ENCODE peak calls at places on chromosomes 7 and 10, in five cellular contexts. N, Q, T, Y and K are unnamed samples.

GRCh38 chr10:1094112-1095057 is 38.2 kb downstream of the WDR37 start:
- DNase-seq in N (no peak), Q (no peak), T (no peak), Y (no peak), K (no peak)

GRCh38 chr10:51955696-51956095 is 256.3 kb upstream of the CSTF2T start:
- DNase-seq in N (no peak), Q (no peak), T (no peak), Y (no peak), K (no peak)

GRCh38 chr10:114538544-114538906 is 119.5 kb downstream of the ABLIM1 start:
- DNase-seq in N (no peak), Q (no peak), T (no peak), Y (no peak), K (no peak)

GRCh38 chr7:103293526-103293925 is 3.7 kb upstream of the PMPCB start:
- DNase-seq in N (no peak), Q (no peak), T (no peak), Y (no peak), K (no peak)

GRCh38 chr7:151877911-151878835 is 1.3 kb upstream of the PRKAG2 start:
- DNase-seq in N (no peak), Q (no peak), T (no peak), Y (peak), K (no peak)

GRCh38 chr10:49117366-49117905 is 2.1 kb upstream of the VSTM4 start:
- DNase-seq in N (no peak), Q (no peak), T (no peak), Y (no peak), K (no peak)

GRCh38 chr7:70935854-70936253 is 196.1 kb upstream of the GALNT17 start:
- DNase-seq in N (no peak), Q (no peak), T (no peak), Y (no peak), K (no peak)

GRCh38 chr10:112227331-112227961 is 43.9 kb upstream of the GPAM start:
- DNase-seq in N (peak), Q (no peak), T (no peak), Y (no peak), K (no peak)

GRCh38 chr7:47669178-47669878 is 87.4 kb upstream of the TNS3 start:
- DNase-seq in N (no peak), Q (peak), T (peak), Y (no peak), K (no peak)

GRCh38 chr7:56007891-56008290 is 43.4 kb downstream of the PSPH start:
- DNase-seq in N (no peak), Q (no peak), T (no peak), Y (no peak), K (no peak)

GRCh38 chr10:117391436-117392205 is 16.4 kb upstream of the PDZD8 start:
- DNase-seq in N (peak), Q (no peak), T (no peak), Y (no peak), K (no peak)

GRCh38 chr7:156816943-156817572 is 75.9 kb downstream of the LMBR1 start:
- DNase-seq in N (no peak), Q (no peak), T (no peak), Y (no peak), K (no peak)

GRCh38 chr7:129258649-129259389 is 34.0 kb downstream of the AHCYL2 start:
- DNase-seq in N (no peak), Q (no peak), T (no peak), Y (no peak), K (no peak)

GRCh38 chr10:5895804-5896203 is 5.8 kb downstream of the FBH1 start:
- DNase-seq in N (no peak), Q (no peak), T (no peak), Y (no peak), K (no peak)

GRCh38 chr7:17234398-17235021 is 63.9 kb upstream of the AHR start:
- DNase-seq in N (peak), Q (peak), T (no peak), Y (no peak), K (no peak)

GRCh38 chr7:26684447-26684846 is 179.9 kb downstream of the SKAP2 start:
- DNase-seq in N (no peak), Q (no peak), T (no peak), Y (no peak), K (no peak)

GRCh38 chr10:102186128-102186527 is 33.9 kb downstream of the NOLC1 start:
- DNase-seq in N (no peak), Q (no peak), T (no peak), Y (no peak), K (no peak)

GRCh38 chr7:150514748-150515222 is at the start of gene GIMAP7:
- DNase-seq in N (no peak), Q (peak), T (no peak), Y (no peak), K (no peak)

GRCh38 chr10:112628951-112629604 is 182.1 kb downstream of the VTI1A start:
- DNase-seq in N (no peak), Q (no peak), T (no peak), Y (no peak), K (no peak)

GRCh38 chr7:135980665-135981180 is 3.6 kb upstream of the MTPN start:
- DNase-seq in N (no peak), Q (peak), T (no peak), Y (no peak), K (no peak)

GRCh38 chr7:147438216-147438615 is 1152.3 kb upstream of the C7orf33 start:
- DNase-seq in N (no peak), Q (no peak), T (no peak), Y (no peak), K (no peak)

GRCh38 chr7:131072505-131073091 is 255.1 kb upstream of the MKLN1 start:
- DNase-seq in N (no peak), Q (no peak), T (no peak), Y (no peak), K (no peak)

GRCh38 chr10:44463511-44464121 is 78.7 kb upstream of the CXCL12 start:
- DNase-seq in N (no peak), Q (no peak), T (no peak), Y (no peak), K (no peak)

GRCh38 chr7:130986271-130986690 is 252.3 kb upstream of the KLF14 start:
- DNase-seq in N (no peak), Q (no peak), T (no peak), Y (no peak), K (no peak)

GRCh38 chr10:123669901-123670300 is 3.7 kb downstream of the GPR26 start:
- DNase-seq in N (no peak), Q (no peak), T (no peak), Y (no peak), K (no peak)

GRCh38 chr7:129739427-129739826 is 127.9 kb downstream of the NRF1 start:
- DNase-seq in N (no peak), Q (peak), T (peak), Y (no peak), K (no peak)

DNA sequence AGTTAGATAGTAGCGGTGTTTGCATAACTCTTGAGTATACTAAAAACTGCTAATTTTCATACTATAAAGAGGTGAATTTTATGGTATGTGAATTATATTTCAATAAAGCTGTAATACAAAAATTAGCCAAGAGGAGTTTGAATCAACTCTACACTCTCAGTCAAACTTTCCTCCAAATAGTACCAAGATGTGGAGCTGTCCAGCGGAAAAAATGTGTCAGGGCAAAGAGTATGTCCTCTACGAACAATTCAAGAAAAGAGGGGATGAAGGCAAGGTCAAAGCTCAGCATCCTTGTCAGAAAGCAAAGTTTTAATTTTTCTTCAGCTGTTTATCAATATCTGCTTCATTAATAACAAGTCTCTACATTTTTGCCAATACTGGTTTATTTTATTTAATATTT is 51.8 kb upstream of the CDC14C start:
- DNase-seq in N (no peak), Q (no peak), T (no peak), Y (no peak), K (no peak)
- TF ChIP-seq CTCF in N (no peak), Q (no peak), T (no peak), Y (no peak), K (no peak)

GRCh38 chr7:132557489-132558044 is 18.7 kb downstream of the PLXNA4 start:
- DNase-seq in N (no peak), Q (no peak), T (no peak), Y (no peak), K (no peak)
- TF ChIP-seq CTCF in N (no peak), Q (no peak), T (no peak), Y (no peak), K (no peak)

GRCh38 chr7:34928560-34928959 is 108.7 kb downstream of the DPY19L1 start:
- DNase-seq in N (no peak), Q (no peak), T (no peak), Y (no peak), K (no peak)

GRCh38 chr7:34931739-34932138 is 105.5 kb downstream of the DPY19L1 start:
- DNase-seq in N (no peak), Q (no peak), T (no peak), Y (no peak), K (no peak)

DNA sequence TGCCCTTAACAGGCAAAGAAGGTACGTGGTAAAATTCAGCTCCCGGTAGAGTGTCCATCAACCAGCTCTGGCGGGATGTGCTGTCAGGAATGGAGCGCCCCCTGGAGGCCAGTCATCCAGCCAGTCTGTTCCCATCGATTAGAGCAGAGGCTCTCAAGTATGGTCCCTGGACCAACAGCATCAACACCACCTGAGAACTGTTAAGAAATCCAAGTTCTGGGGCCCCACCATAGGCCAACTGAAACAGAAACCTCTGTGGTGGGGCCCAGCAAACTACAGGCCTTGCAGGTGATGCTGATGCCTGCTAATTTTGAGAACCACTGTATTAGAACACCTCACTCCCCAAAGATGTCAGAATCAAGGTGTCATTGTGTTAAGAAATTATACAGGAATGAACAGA is 109.2 kb downstream of the DPY19L1 start:
- DNase-seq in N (no peak), Q (no peak), T (peak), Y (peak), K (peak)
- TF ChIP-seq CTCF in N (peak), Q (peak), T (peak), Y (peak), K (peak)

GRCh38 chr10:91909178-91909677 is at the start of gene FGFBP3:
- DNase-seq in N (no peak), Q (no peak), T (no peak), Y (peak), K (peak)

GRCh38 chr10:91907914-91908357 is 1.4 kb downstream of the FGFBP3 start:
- DNase-seq in N (no peak), Q (no peak), T (no peak), Y (no peak), K (no peak)

GRCh38 chr10:91907033-91907594 is 2.2 kb downstream of the FGFBP3 start:
- DNase-seq in N (no peak), Q (no peak), T (no peak), Y (no peak), K (no peak)

GRCh38 chr10:91910467-91910866 is 1.2 kb upstream of the FGFBP3 start:
- DNase-seq in N (no peak), Q (no peak), T (no peak), Y (no peak), K (no peak)

DNA sequence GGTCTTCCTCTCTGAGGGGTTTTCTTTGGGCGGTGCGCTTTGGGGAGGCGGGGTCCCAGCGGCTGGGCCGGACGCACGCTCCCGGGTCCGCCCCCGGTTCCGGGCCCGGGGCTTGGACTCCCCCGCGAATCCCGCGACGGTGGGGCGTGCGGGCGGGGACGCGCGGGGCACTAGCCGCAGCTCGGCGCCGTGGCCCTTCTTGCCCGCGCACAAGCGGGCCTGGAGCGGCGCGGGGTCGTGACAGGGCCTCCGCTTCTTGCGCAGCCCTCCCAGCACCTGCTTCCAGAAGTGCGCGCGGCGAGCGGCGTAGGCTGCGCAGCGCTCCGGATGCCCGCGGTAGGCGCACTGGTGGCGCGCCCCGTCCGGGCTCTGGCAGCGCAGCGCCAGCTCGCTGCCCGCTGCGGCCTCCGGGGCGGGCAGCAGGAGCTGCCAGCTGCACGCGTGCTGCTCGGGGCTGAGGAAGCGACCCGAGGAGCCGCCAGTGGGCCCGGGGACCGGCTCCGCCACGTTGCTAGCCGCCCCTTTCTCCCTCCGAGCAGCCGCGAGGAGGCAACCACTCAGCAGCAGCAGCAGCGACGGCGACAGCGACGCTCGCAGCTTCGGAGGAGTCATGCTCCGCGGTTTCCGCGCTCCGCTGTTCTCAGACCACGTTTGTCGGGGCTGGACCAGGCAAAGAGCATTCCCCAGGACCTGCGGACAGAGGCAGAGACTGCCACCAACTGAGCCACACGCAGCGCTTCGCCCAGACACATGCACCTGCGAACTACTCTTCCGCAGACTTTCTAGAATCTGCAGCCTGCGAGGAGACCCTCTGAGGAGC is 718 bp downstream of the FGFBP3 start:
- DNase-seq in N (no peak), Q (peak), T (peak), Y (peak), K (peak)
- TF ChIP-seq CTCF in N (peak), Q (peak), T (peak), Y (no peak), K (no peak)

GRCh38 chr7:4151524-4151923 is 530.6 kb upstream of the FOXK1 start:
- DNase-seq in N (no peak), Q (no peak), T (no peak), Y (no peak), K (no peak)

GRCh38 chr7:4149645-4150044 is 532.5 kb upstream of the FOXK1 start:
- DNase-seq in N (no peak), Q (no peak), T (no peak), Y (no peak), K (no peak)

GRCh38 chr7:4149236-4149635 is 532.9 kb upstream of the FOXK1 start:
- DNase-seq in N (no peak), Q (no peak), T (no peak), Y (no peak), K (no peak)

GRCh38 chr7:4151926-4152549 is 530.1 kb upstream of the FOXK1 start:
- DNase-seq in N (no peak), Q (no peak), T (peak), Y (no peak), K (no peak)

DNA sequence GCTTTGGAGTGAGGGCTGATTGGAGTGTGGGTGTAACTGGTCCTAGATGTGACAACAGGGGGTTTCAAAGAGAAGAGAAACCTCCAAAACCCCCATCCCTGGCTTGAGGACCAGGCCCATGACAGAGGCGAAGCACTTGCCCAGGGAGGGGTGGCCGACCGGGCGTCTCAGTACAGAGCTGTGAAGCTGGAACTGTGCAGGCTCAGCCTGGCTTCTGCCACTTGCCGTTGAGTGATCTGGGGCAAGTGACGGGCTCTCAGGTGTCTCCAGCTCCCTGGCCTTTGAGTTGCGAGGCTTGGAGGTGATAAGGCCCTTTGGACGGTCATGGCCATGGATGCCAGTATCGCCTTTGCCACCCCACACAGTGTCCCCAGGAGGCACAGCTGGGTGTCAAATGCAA is 531.4 kb upstream of the FOXK1 start:
- DNase-seq in N (no peak), Q (no peak), T (no peak), Y (no peak), K (no peak)
- TF ChIP-seq CTCF in N (no peak), Q (no peak), T (no peak), Y (no peak), K (no peak)

DNA sequence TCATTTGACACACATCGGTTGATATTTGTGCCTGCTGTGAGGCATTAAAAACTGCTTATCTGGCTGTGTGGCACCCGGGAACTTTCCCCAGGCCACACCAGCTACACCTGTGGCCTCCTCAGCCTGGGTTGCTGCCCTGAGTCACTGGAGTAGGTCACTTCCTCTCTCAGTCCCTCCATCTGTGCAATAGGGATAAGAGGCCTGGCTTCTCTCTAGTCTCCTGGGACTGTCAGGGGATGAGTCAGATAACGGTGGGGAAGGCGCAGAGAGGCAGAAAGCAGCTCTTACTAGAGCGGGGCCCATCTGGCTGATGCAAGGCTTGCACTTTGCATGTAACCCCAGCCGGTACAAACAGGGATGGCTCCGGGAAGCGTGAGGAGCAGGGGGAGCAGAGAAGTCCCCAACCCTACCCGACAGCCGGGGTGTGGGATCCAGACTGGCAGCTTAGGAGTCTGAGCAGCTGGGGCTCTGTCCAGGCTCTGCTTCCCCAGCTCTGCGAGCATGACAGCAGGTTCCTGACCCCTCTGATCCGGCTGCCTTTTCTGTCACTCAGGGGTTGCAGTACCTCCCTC is 34.0 kb downstream of the DNAJB12 start:
- DNase-seq in N (peak), Q (no peak), T (peak), Y (no peak), K (peak)
- TF ChIP-seq CTCF in N (no peak), Q (no peak), T (no peak), Y (no peak), K (no peak)

DNA sequence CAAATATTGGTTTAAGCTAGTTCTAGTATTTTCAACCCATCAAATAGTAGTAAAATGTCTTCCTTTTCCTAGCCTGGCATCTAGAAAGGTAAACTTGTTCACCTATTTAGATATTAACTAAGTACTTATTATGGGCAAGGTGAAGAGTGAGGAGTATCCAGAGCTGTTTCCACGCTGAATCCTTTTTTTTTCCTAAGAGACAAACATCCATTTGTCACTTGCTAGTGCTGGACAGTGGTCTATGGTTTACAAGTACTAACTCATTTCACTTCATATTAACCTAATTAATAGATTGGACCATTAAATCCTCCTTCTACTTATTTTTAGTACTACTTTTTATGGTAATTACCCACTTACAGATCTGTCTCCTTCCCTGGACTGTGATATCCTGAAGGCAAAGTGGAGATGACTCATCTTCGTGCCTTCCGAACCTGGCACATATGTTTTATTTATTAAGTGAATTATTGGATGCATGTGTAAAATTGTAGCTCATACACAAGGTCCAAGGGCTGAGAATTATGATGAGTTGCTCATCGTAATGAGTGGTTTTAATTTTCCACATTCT is 159.6 kb upstream of the IGFBP3 start:
- DNase-seq in N (no peak), Q (no peak), T (no peak), Y (no peak), K (no peak)
- TF ChIP-seq CTCF in N (no peak), Q (no peak), T (no peak), Y (no peak), K (no peak)

DNA sequence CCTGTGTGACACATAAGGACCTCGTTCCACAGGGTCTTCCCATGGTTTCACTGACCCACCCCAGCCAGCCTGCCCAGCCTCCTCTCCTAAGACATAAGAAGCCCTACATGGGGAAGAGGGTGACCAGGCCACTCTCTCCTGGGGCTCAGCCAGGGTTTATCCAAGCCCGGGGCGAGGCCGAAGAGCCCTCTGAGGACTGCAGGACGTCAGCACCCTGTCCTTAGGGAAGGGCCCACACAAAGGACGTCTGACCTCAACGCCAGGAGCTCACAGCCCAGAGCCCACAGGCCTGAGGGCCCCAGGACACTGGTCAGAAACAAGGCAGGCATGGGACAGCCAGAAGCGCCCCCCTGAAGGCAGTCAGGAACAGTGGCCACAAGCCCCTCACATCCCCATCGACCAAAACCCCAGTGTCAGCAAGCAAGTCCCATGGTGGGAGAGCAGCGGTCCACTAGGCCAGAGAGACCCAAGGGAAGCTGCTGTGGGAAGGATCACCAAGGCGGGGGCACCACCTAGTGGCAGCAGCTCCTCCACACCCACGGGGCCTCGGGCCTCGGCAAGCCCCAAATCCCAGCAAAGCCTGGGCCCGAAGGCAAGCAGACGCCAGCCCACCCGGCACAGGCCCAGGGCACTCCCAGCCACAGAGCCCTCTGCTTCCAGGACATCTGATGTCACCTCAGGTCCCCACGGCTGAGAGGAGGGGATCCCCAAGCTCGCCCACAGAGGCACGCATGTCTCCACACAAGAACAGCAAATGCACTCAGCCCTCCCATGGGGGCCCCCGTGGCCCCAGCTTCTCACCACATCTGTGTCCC is 23.4 kb downstream of the MAD1L1 start:
- DNase-seq in N (no peak), Q (peak), T (peak), Y (peak), K (peak)
- TF ChIP-seq CTCF in N (peak), Q (peak), T (peak), Y (peak), K (peak)